ENCODE peak calls at places on chromosomes 13 and 19, in ten cellular contexts. A is NCI-H345; T is foreskin fibroblast; J is AG20443; B is kidney epithelial cell; Q is mucosa of descending colon; U is GM12891; D is pons; I is naive thymus-derived CD8-positive, alpha-beta T cell; Y is COR-L47. Z is an unnamed sample.

GRCh38 chr13:110444226-110444653 is 117.3 kb downstream of the RAB20 start:
- DNase-seq in A (no peak), T (peak), J (peak), B (no peak), Q (no peak), U (no peak), D (no peak), I (no peak), Y (no peak), Z (no peak)

GRCh38 chr13:99179460-99179859 is 21.2 kb upstream of the UBAC2 start:
- DNase-seq in A (no peak), T (no peak), J (no peak), B (no peak), Q (no peak), U (no peak), D (no peak), I (no peak), Y (no peak), Z (no peak)

GRCh38 chr13:95375706-95376105 is 74.5 kb upstream of the ABCC4 start:
- DNase-seq in A (no peak), T (no peak), J (no peak), B (no peak), Q (no peak), U (no peak), D (no peak), I (no peak), Y (no peak), Z (no peak)

GRCh38 chr13:110876592-110876991 is 38.3 kb downstream of the ANKRD10 start:
- DNase-seq in A (no peak), T (no peak), J (no peak), B (no peak), Q (no peak), U (no peak), D (no peak), I (no peak), Y (no peak), Z (no peak)

GRCh38 chr13:49998714-49999624 is 2.1 kb downstream of the TRIM13 start:
- DNase-seq in A (no peak), T (no peak), J (no peak), B (no peak), Q (no peak), U (no peak), D (no peak), I (no peak), Y (no peak), Z (no peak)

GRCh38 chr19:50695251-50696064 is 24.1 kb downstream of the SHANK1 start:
- DNase-seq in A (no peak), T (no peak), J (peak), B (no peak), Q (no peak), U (no peak), D (no peak), I (peak), Y (no peak), Z (no peak)

GRCh38 chr13:76864259-76864658 is 21.9 kb downstream of the KCTD12 start:
- DNase-seq in A (no peak), T (no peak), J (no peak), B (no peak), Q (no peak), U (no peak), D (no peak), I (no peak), Y (no peak), Z (no peak)

GRCh38 chr19:4454952-4455738 is 2.4 kb downstream of the UBXN6 start:
- DNase-seq in A (no peak), T (peak), J (peak), B (no peak), Q (no peak), U (peak), D (no peak), I (no peak), Y (no peak), Z (no peak)

GRCh38 chr13:72638059-72638815 is 89.2 kb downstream of the MZT1 start:
- DNase-seq in A (no peak), T (no peak), J (no peak), B (peak), Q (no peak), U (no peak), D (no peak), I (no peak), Y (peak), Z (no peak)

GRCh38 chr13:43939149-43939548 is 59.4 kb downstream of the LACC1 start:
- DNase-seq in A (no peak), T (no peak), J (no peak), B (no peak), Q (peak), U (no peak), D (no peak), I (no peak), Y (no peak), Z (no peak)

GRCh38 chr19:46107371-46107770 is 17.1 kb downstream of the IGFL3 start:
- DNase-seq in A (no peak), T (no peak), J (peak), B (no peak), Q (no peak), U (no peak), D (no peak), I (no peak), Y (no peak), Z (no peak)

GRCh38 chr19:14139944-14140343 is 3.6 kb upstream of the ASF1B start:
- DNase-seq in A (no peak), T (peak), J (no peak), B (no peak), Q (no peak), U (no peak), D (no peak), I (no peak), Y (no peak), Z (no peak)

GRCh38 chr13:110070046-110070445 is 236.9 kb downstream of the COL4A1 start:
- DNase-seq in A (no peak), T (no peak), J (no peak), B (no peak), Q (no peak), U (no peak), D (no peak), I (no peak), Y (no peak), Z (no peak)

GRCh38 chr19:17404015-17404414 is 1.4 kb downstream of the BST2 start:
- DNase-seq in A (no peak), T (no peak), J (no peak), B (no peak), Q (no peak), U (no peak), D (no peak), I (no peak), Y (no peak), Z (no peak)

GRCh38 chr19:38852231-38853044 is 2.7 kb upstream of the HNRNPL start:
- DNase-seq in A (peak), T (peak), J (peak), B (no peak), Q (peak), U (no peak), D (peak), I (peak), Y (no peak), Z (peak)

GRCh38 chr19:9937001-9937411 is 691 bp upstream of the OLFM2 start:
- DNase-seq in A (no peak), T (no peak), J (no peak), B (no peak), Q (no peak), U (no peak), D (no peak), I (no peak), Y (no peak), Z (no peak)

GRCh38 chr19:31513841-31514240 is 164.6 kb upstream of the TSHZ3 start:
- DNase-seq in A (no peak), T (no peak), J (no peak), B (no peak), Q (no peak), U (no peak), D (no peak), I (no peak), Y (no peak), Z (no peak)

GRCh38 chr13:46473806-46474205 is 79.2 kb upstream of the LRCH1 start:
- DNase-seq in A (no peak), T (no peak), J (no peak), B (no peak), Q (no peak), U (no peak), D (no peak), I (no peak), Y (no peak), Z (no peak)

Z was measured in midbrain.